ENCODE peak calls at places on chromosomes 12 and 14, in nine cellular contexts. A is BE2C, D is choroid plexus epithelial cell, N is GM23338, F is thoracic aorta, B is activated B cell treated with CpG ODN at 0.5 μM for 24 hours, S is endothelial cell, P is brain microvascular endothelial cell, W is WTC11. O is an unnamed sample.
A peak's percentile ranks its signal among the peaks of the same experiment; 100 is the strongest.

GRCh38 chr14:21069388-21070082 is 569 bp upstream of the ARHGEF40 start:
- DNase-seq in B (no peak), N (peak; percentile 91), A (peak; percentile 33), D (peak; percentile 21), W (peak; percentile 71), F (no peak), S (peak; percentile 26), P (no peak), O (no peak)

GRCh38 chr12:86712425-86712843 is 456.2 kb upstream of the MGAT4C start:
- DNase-seq in W (no peak), B (no peak), P (peak; percentile 94), N (no peak), S (no peak), F (no peak), D (peak; percentile 99), A (no peak), O (no peak)

GRCh38 chr14:98612434-98613200 is 659.4 kb downstream of the BCL11B start:
- DNase-seq in D (no peak), S (no peak), F (no peak), B (no peak), W (no peak), P (no peak), N (no peak), A (no peak), O (no peak)

GRCh38 chr12:13390381-13390856 is 193.9 kb downstream of the EMP1 start:
- DNase-seq in S (no peak), A (peak; percentile 97), F (peak; percentile 79), W (no peak), P (peak; percentile 2), B (no peak), N (no peak), D (peak; percentile 5), O (peak; percentile 54)

GRCh38 chr12:27709932-27710591 is 570 bp upstream of the MRPS35 start:
- DNase-seq in S (no peak), F (no peak), B (no peak), N (no peak), D (peak; percentile 70), P (peak; percentile 45), W (no peak), A (no peak), O (no peak)

GRCh38 chr12:40202095-40203059 is 22.4 kb upstream of the LRRK2 start:
- DNase-seq in N (no peak), S (no peak), P (no peak), D (no peak), W (no peak), F (no peak), B (no peak), A (no peak), O (no peak)

GRCh38 chr12:132700212-132700913 is 10.3 kb upstream of the PGAM5 start:
- DNase-seq in B (no peak), A (no peak), F (no peak), N (no peak), D (peak; percentile 67), S (no peak), W (no peak), P (peak; percentile 56), O (no peak)

GRCh38 chr12:82124711-82125110 is 233.5 kb downstream of the CCDC59 start:
- DNase-seq in N (no peak), S (no peak), A (no peak), F (no peak), D (peak; percentile 18), W (no peak), B (no peak), P (peak; percentile 0), O (no peak)

GRCh38 chr12:80494836-80495235 is 50.8 kb downstream of the PTPRQ start:
- DNase-seq in D (no peak), S (no peak), N (no peak), P (no peak), B (no peak), W (no peak), A (no peak), F (no peak), O (no peak)

GRCh38 chr14:37988472-37988871 is 219.2 kb upstream of the SSTR1 start:
- DNase-seq in W (no peak), N (no peak), B (no peak), P (no peak), S (no peak), D (no peak), A (no peak), F (no peak), O (no peak)

GRCh38 chr14:58298880-58299664 is 717 bp downstream of the ARID4A start:
- DNase-seq in B (peak; percentile 61), P (no peak), F (no peak), S (peak; percentile 36), N (peak; percentile 53), W (peak; percentile 47), D (no peak), A (peak; percentile 13), O (no peak)

GRCh38 chr14:31947680-31948580 is 129.2 kb upstream of the ARHGAP5 start:
- DNase-seq in W (no peak), B (no peak), F (no peak), D (no peak), S (no peak), A (no peak), N (no peak), P (no peak), O (no peak)

GRCh38 chr12:112524676-112525425 is 106.1 kb downstream of the PTPN11 start:
- DNase-seq in P (peak; percentile 3), N (peak; percentile 44), W (peak; percentile 28), F (no peak), S (no peak), D (peak; percentile 74), B (no peak), A (no peak), O (no peak)

GRCh38 chr12:39620664-39621658 is 1.4 kb upstream of the ABCD2 start:
- DNase-seq in A (peak; percentile 13), B (no peak), F (no peak), W (no peak), P (no peak), S (no peak), D (no peak), N (no peak), O (no peak)

GRCh38 chr12:131511391-131511802 is 199.5 kb upstream of the SFSWAP start:
- DNase-seq in S (peak; percentile 20), B (peak; percentile 36), D (peak; percentile 14), F (no peak), N (peak; percentile 34), A (no peak), W (no peak), P (peak; percentile 49), O (no peak)

DNA sequence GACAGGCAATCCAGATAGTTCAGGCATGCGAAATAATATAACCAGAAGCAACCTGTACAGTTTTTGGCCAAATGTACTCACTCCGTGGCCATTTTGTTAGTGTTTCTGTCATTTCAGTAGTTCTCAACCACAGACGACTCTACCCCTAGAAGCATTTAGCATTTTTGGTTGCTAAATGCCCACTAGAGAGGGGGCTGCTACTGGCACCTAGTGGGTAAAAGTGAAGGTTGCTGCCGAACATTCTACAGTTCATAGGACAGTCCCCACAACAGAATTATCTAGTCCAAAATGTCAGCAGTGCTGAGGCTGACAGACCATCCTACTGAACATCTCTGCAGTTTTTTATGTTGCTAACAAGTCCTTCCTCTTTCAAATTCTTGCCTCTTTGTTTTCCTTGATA is 107.4 kb downstream of the TSHR start:
- DNase-seq in W (peak; percentile 30), B (no peak), S (peak; percentile 23), N (peak; percentile 76), A (peak; percentile 20), D (peak; percentile 5), F (no peak), P (no peak), O (no peak)
- TF ChIP-seq CTCF in W (peak; percentile 35), B (no peak), S (no peak), N (peak; percentile 63), A (peak; percentile 57), D (peak; percentile 39), F (no peak), P (peak; percentile 43), O (no peak)

DNA sequence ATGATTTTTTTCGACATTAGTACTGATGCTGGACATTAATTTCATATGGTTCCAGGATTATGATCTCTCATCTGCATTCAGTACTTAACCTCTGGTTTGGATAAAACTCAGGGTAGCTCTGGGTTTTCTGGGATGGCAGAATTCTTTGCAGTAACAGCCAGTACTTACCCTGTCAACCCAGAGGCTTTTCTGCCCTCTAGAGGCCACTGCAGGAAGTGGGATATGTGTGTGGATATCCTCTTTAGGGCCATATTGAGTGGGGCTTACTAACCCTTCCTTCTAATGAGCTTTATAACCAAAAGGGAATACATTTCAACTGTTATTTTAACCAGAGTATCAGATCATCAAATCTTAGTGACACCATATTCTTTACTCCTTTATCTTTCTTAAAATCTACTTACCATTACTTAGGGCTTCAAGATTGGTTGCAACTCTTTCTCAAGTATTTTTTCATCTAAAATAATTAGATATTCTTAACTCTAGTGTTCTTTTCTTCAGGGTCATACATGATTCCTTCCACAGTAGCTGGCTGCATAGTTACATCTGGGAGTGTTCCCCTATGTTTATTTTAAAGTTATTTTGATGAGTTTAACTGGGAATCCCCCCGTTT is 488.0 kb upstream of the STXBP6 start:
- DNase-seq in B (no peak), F (no peak), A (peak; percentile 25), N (peak; percentile 82), P (no peak), D (peak; percentile 2), W (peak; percentile 75), S (peak; percentile 72), O (no peak)
- TF ChIP-seq CTCF in B (no peak), F (no peak), A (peak; percentile 51), N (peak; percentile 84), P (peak; percentile 37), D (peak; percentile 30), W (peak; percentile 65), S (peak; percentile 61), O (no peak)

DNA sequence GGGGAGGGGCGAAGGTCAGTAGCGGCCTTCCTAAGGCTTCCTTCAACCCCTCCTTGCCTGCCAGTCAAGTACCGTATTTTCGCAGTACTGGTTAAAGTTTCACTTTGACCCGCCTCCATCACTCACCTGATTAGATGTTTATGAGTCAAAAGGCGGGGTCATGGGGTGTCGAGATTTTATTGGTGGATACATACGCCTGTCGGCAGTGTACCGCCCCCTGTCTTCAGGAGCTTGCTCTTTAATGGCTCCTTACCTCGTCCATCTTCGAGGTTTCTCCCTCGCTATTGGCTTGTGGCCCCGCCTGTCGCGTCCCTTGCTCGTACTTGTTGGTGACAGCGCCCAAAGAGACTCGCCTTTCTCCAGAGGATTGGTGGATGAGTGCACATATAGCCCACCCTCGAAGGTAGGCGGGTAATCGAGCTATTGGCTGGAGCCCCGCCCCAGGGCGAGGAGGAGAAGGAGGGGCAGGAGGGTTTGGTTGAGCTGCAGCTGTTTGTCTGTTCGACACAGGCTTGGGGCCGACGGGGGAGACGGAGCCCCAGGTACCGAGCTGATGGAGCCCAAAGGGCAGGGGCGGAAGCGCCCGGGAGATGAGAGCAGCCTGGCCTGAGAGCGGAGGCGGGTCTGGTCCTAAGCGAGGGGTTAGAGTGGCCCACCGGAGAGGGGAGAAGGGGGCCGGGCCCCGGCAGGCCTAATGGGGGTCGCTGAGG is at the start of gene RAB5B:
- DNase-seq in N (peak; percentile 100), D (peak; percentile 100), B (peak; percentile 83), P (peak; percentile 100), A (peak; percentile 99), F (peak; percentile 100), W (peak; percentile 99), S (peak; percentile 91), O (peak; percentile 89)
- TF ChIP-seq CTCF in N (no peak), D (peak; percentile 50), B (no peak), P (no peak), A (no peak), F (no peak), W (no peak), S (peak; percentile 74), O (no peak)

DNA sequence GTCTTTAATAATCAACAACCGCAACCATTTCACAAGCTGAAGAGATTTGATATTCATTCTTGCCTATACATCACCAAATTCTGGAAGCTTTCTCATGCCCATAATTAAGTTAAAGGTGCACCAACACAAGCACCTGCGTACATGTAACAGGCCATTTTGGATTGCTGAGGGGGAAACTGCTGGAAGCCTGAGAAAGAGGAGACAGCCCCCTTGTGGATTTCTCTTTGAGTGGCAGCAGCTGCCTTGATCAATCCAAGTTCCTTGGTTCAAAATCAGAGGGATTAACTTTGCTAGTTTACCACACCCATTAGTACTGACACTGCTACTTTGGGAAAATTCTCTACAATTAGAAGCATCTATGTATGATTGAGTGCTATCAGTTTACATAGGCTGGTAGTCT is 321.1 kb downstream of the NOVA1 start:
- DNase-seq in P (no peak), A (no peak), D (peak; percentile 30), F (no peak), W (peak; percentile 38), S (peak; percentile 45), N (peak; percentile 80), B (no peak), O (no peak)
- TF ChIP-seq CTCF in P (peak; percentile 39), A (peak; percentile 15), D (peak; percentile 68), F (no peak), W (no peak), S (peak; percentile 56), N (peak; percentile 72), B (no peak), O (no peak)